ENCODE peak calls at places on chromosome 15, in seven cellular contexts. I is AG20443; U is stimulated activated naive B cell treated with anti-CD40 and anti-IgM and Interleukin-4, amounts not matched to agents 10 μg/mL and 1 μg/mL and 100 μg/mL, for 72 hours; B is hepatocyte; N is fibroblast of villous mesenchyme; Y is HCT116; M is H1. Q is an unnamed sample.
A peak's percentile ranks its signal among the peaks of the same experiment; 100 is the strongest.

GRCh38 chr15:99009741-99010370 is 2.3 kb upstream of the PGPEP1L start:
- DNase-seq in N (peak; percentile 70), B (no peak), U (no peak), I (no peak), Y (no peak), M (peak; percentile 7), Q (peak; percentile 83)

GRCh38 chr15:51281368-51281967 is 56.9 kb downstream of the CYP19A1 start:
- DNase-seq in I (peak; percentile 83), B (peak; percentile 78), N (peak; percentile 69), M (peak; percentile 79), Y (peak; percentile 22), U (peak; percentile 29), Q (peak; percentile 60)

GRCh38 chr15:91537868-91538267 is 315.6 kb upstream of the SLCO3A1 start:
- DNase-seq in B (no peak), M (no peak), Y (no peak), I (no peak), U (no peak), N (peak; percentile 8), Q (no peak)

GRCh38 chr15:29819979-29820801 is 2.1 kb downstream of the TJP1 start:
- DNase-seq in U (no peak), I (no peak), M (no peak), B (no peak), Y (no peak), N (no peak), Q (no peak)

GRCh38 chr15:28115871-28116270 is 16.8 kb upstream of the OCA2 start:
- DNase-seq in I (no peak), U (no peak), N (no peak), Y (no peak), B (no peak), M (no peak), Q (no peak)

GRCh38 chr15:29695486-29696167 is 126.6 kb downstream of the TJP1 start:
- DNase-seq in B (no peak), M (no peak), I (no peak), N (no peak), Y (no peak), U (no peak), Q (no peak)

GRCh38 chr15:84988909-84989644 is 7.4 kb downstream of the PDE8A start:
- DNase-seq in I (no peak), M (peak; percentile 23), Y (no peak), N (no peak), U (no peak), B (no peak), Q (no peak)

GRCh38 chr15:67724679-67725365 is 100.5 kb upstream of the SKOR1 start:
- DNase-seq in I (no peak), U (no peak), M (no peak), B (no peak), N (no peak), Y (no peak), Q (no peak)

GRCh38 chr15:101765772-101766456 is 37.4 kb upstream of the OR4F6 start:
- DNase-seq in U (no peak), Y (no peak), N (no peak), B (no peak), I (no peak), M (no peak), Q (no peak)

GRCh38 chr15:85407421-85408269 is 27.2 kb downstream of the AKAP13 start:
- DNase-seq in B (peak; percentile 37), M (no peak), U (peak; percentile 43), Y (no peak), I (peak; percentile 76), N (peak; percentile 76), Q (peak; percentile 93)

GRCh38 chr15:98903377-98904018 is 104.1 kb downstream of the PGPEP1L start:
- DNase-seq in B (no peak), Y (no peak), I (no peak), M (no peak), N (peak; percentile 90), U (no peak), Q (peak; percentile 91)

GRCh38 chr15:95709959-95710695 is 620.4 kb upstream of the NR2F2 start:
- DNase-seq in Y (no peak), I (no peak), M (no peak), U (no peak), N (no peak), B (no peak), Q (no peak)

GRCh38 chr15:57403946-57404345 is 27.6 kb downstream of the CGNL1 start:
- DNase-seq in N (no peak), I (no peak), Y (no peak), U (no peak), B (no peak), M (no peak), Q (no peak)

GRCh38 chr15:80643296-80643965 is 51.7 kb upstream of the ABHD17C start:
- DNase-seq in Y (no peak), B (no peak), N (peak; percentile 76), M (peak; percentile 6), U (no peak), I (peak; percentile 63), Q (no peak)

GRCh38 chr15:89665449-89666146 is 10.3 kb upstream of the KIF7 start:
- DNase-seq in I (peak; percentile 86), U (no peak), M (peak; percentile 79), Y (no peak), N (peak; percentile 78), B (peak; percentile 74), Q (peak; percentile 75)

GRCh38 chr15:42832577-42832976 is 88.0 kb downstream of the TTBK2 start:
- DNase-seq in M (no peak), I (peak; percentile 67), Y (peak; percentile 70), U (no peak), B (peak; percentile 29), N (peak; percentile 82), Q (peak; percentile 65)

GRCh38 chr15:40175160-40175559 is 14.3 kb downstream of the BUB1B start:
- DNase-seq in B (no peak), U (no peak), I (no peak), M (no peak), Y (no peak), N (no peak), Q (no peak)

GRCh38 chr15:22806664-22807063 is 20.2 kb downstream of the NIPA1 start:
- DNase-seq in N (no peak), B (no peak), Y (no peak), M (no peak), U (no peak), I (no peak), Q (no peak)

GRCh38 chr15:37819191-37819590 is 115.2 kb upstream of the TMCO5A start:
- DNase-seq in N (no peak), I (peak; percentile 48), Y (no peak), M (no peak), B (no peak), U (no peak), Q (peak; percentile 51)

GRCh38 chr15:48896775-48897143 is 18.8 kb downstream of the EID1 start:
- DNase-seq in I (no peak), Y (no peak), M (no peak), N (no peak), B (no peak), U (no peak), Q (no peak)

GRCh38 chr15:67167131-67167530 is 87.3 kb downstream of the AAGAB start:
- DNase-seq in B (no peak), Y (no peak), U (no peak), I (no peak), M (no peak), N (no peak), Q (no peak)

GRCh38 chr15:25246641-25247417 is 192.0 kb downstream of the UBE3A start:
- DNase-seq in N (no peak), U (no peak), Y (no peak), B (no peak), M (peak; percentile 14), I (no peak), Q (no peak)

GRCh38 chr15:69554321-69554961 is 101.8 kb downstream of the RPLP1 start:
- DNase-seq in U (no peak), M (no peak), Y (no peak), B (peak; percentile 60), I (no peak), N (no peak), Q (no peak)

GRCh38 chr15:62103431-62103830 is 36.7 kb downstream of the C2CD4A start:
- DNase-seq in N (no peak), M (no peak), B (no peak), U (no peak), I (no peak), Y (no peak), Q (no peak)

GRCh38 chr15:78195735-78196201 is 38.6 kb downstream of the ACSBG1 start:
- DNase-seq in M (peak; percentile 61), U (peak; percentile 29), N (peak; percentile 16), I (peak; percentile 52), B (peak; percentile 67), Y (no peak), Q (no peak)

GRCh38 chr15:76286231-76286879 is 24.9 kb downstream of the ETFA start:
- DNase-seq in U (no peak), N (peak; percentile 45), M (no peak), B (no peak), Y (no peak), I (peak; percentile 23), Q (peak; percentile 28)

Q was measured in mesenchymal stem cell.